ENCODE peak calls at places on chromosomes 5 and 9, in seven cellular contexts. M is fibroblast of lung, H is uterus, W is HepG2, J is mucosa of descending colon, T is tibial nerve, R is upper lobe of right lung. L is an unnamed sample. For H3K4me1, the result is how much of the 10 kb centered on the place peaks cover.

GRCh38 chr5:17305964-17306725 is 88.7 kb downstream of the BASP1 start:
- DNase-seq in H (peak), R (peak), T (peak), J (peak), M (peak), W (peak), L (no peak)

GRCh38 chr9:112971415-112971814 is 40.6 kb downstream of the ZNF883 start:
- DNase-seq in R (no peak), H (no peak), M (no peak), W (peak), T (no peak), J (peak), L (no peak)

GRCh38 chr9:84750152-84750865 is 80.8 kb downstream of the NTRK2 start:
- DNase-seq in T (no peak), R (no peak), J (no peak), H (no peak), W (no peak), M (no peak), L (no peak)

GRCh38 chr5:131635755-131636479 is 888 bp upstream of the RAPGEF6 start:
- DNase-seq in M (no peak), H (no peak), T (peak), R (no peak), W (no peak), J (peak), L (no peak)

GRCh38 chr9:13139641-13140171 is 139.8 kb downstream of the MPDZ start:
- DNase-seq in J (no peak), W (peak), M (peak), R (no peak), H (no peak), T (no peak), L (no peak)

GRCh38 chr5:149323235-149324205 is 21.8 kb upstream of the GRPEL2 start:
- DNase-seq in R (no peak), T (no peak), W (peak), H (no peak), J (no peak), M (peak), L (no peak)

GRCh38 chr9:133844876-133845658 is 106.9 kb upstream of the SARDH start:
- DNase-seq in R (peak), J (peak), H (peak), W (no peak), M (peak), T (peak), L (peak)

GRCh38 chr5:116573617-116574431 is 799 bp downstream of the SEMA6A start:
- DNase-seq in J (peak), R (peak), M (peak), W (no peak), H (no peak), T (no peak), L (peak)

GRCh38 chr9:120757268-120757900 is 35.8 kb downstream of the FBXW2 start:
- DNase-seq in T (no peak), J (no peak), W (no peak), M (no peak), R (no peak), H (no peak), L (no peak)

GRCh38 chr9:136847065-136847826 is 2.0 kb upstream of the PHPT1 start:
- DNase-seq in R (peak), T (peak), M (peak), J (peak), W (peak), H (no peak), L (peak)

GRCh38 chr9:127173063-127173462 is 50.6 kb upstream of the ANGPTL2 start:
- DNase-seq in R (no peak), H (no peak), T (no peak), M (no peak), J (no peak), W (no peak), L (peak)

GRCh38 chr5:2001300-2001699 is 118.6 kb upstream of the IRX4 start:
- DNase-seq in R (no peak), W (no peak), J (no peak), M (no peak), T (no peak), H (no peak), L (no peak)

GRCh38 chr9:124216474-124217176 is 41.1 kb upstream of the NEK6 start:
- DNase-seq in H (no peak), W (no peak), J (no peak), T (no peak), R (peak), M (no peak), L (peak)

GRCh38 chr5:91162534-91163381 is 220.4 kb downstream of the ARRDC3 start:
- DNase-seq in T (peak), H (peak), J (peak), W (peak), R (peak), M (peak), L (peak)

GRCh38 chr9:110148384-110148783 is 59.6 kb downstream of the C9orf152 start:
- DNase-seq in M (no peak), J (no peak), T (no peak), R (no peak), W (no peak), H (no peak), L (no peak)

GRCh38 chr9:16515207-16515606 is 355.3 kb downstream of the BNC2 start:
- DNase-seq in H (peak), J (no peak), R (no peak), M (no peak), T (no peak), W (no peak), L (no peak)

GRCh38 chr5:155651-156410 is 35.5 kb upstream of the LRRC14B start:
- DNase-seq in J (no peak), T (no peak), H (no peak), M (no peak), W (no peak), R (peak), L (no peak)

GRCh38 chr9:134488251-134488900 is 153.2 kb upstream of the COL5A1 start:
- DNase-seq in J (peak), W (no peak), H (no peak), T (no peak), R (peak), M (no peak), L (peak)

GRCh38 chr9:37511006-37511714 is 25.4 kb downstream of the POLR1E start:
- DNase-seq in W (peak), J (no peak), H (no peak), T (no peak), M (no peak), R (peak), L (no peak)

GRCh38 chr9:123678038-123678877 is 251.7 kb downstream of the DENND1A start:
- DNase-seq in W (peak), H (no peak), T (no peak), J (peak), R (no peak), M (no peak), L (no peak)

GRCh38 chr9:99426443-99426842 is 204.4 kb downstream of the SEC61B start:
- DNase-seq in R (no peak), W (no peak), J (no peak), H (no peak), T (no peak), M (no peak), L (no peak)

GRCh38 chr9:74331607-74332006 is 165.5 kb upstream of the RORB start:
- DNase-seq in J (no peak), H (no peak), T (no peak), W (no peak), R (no peak), M (no peak), L (no peak)

GRCh38 chr5:133324926-133325325 is 273.1 kb downstream of the HSPA4 start:
- DNase-seq in W (no peak), T (no peak), H (no peak), M (no peak), J (no peak), R (no peak), L (no peak)

GRCh38 chr5:33885679-33886078 is 6.1 kb downstream of the ADAMTS12 start:
- DNase-seq in H (no peak), M (no peak), W (no peak), R (no peak), J (no peak), T (no peak), L (no peak)

GRCh38 chr9:4530375-4530774 is 40.1 kb downstream of the SLC1A1 start:
- DNase-seq in H (no peak), R (no peak), T (no peak), M (no peak), J (no peak), W (no peak), L (no peak)

GRCh38 chr5:42840279-42840678 is 28.6 kb upstream of the SELENOP start:
- DNase-seq in R (peak), H (peak), W (peak), J (peak), T (peak), M (peak), L (peak)

GRCh38 chr9:124788542-124789217 is 11.7 kb downstream of the OLFML2A start:
- DNase-seq in H (no peak), M (no peak), T (no peak), R (peak), W (no peak), J (no peak), L (no peak)

GRCh38 chr9:126521089-126521488 is 92.6 kb upstream of the LMX1B start:
- DNase-seq in R (no peak), H (no peak), T (no peak), W (no peak), M (no peak), J (no peak), L (no peak)

GRCh38 chr5:43309657-43310056 is 3.6 kb downstream of the HMGCS1 start:
- DNase-seq in W (no peak), R (no peak), H (no peak), J (no peak), T (no peak), M (no peak), L (no peak)

GRCh38 chr5:3862906-3863305 is 267.3 kb downstream of the IRX1 start:
- DNase-seq in M (no peak), R (no peak), J (no peak), H (no peak), W (no peak), T (no peak), L (no peak)

GRCh38 chr9:120742951-120743416 is 28.7 kb upstream of the MEGF9 start:
- DNase-seq in M (peak), T (no peak), J (peak), R (no peak), H (no peak), W (peak), L (no peak)

GRCh38 chr9:108565651-108566378 is 290.0 kb downstream of the ACTL7B start:
- DNase-seq in J (peak), R (no peak), M (peak), W (peak), T (peak), H (peak), L (no peak)

GRCh38 chr5:32583582-32584232 is 1.6 kb upstream of the SUB1 start:
- DNase-seq in W (no peak), R (no peak), H (no peak), M (no peak), J (peak), T (no peak), L (no peak)

GRCh38 chr5:50751064-50751657 is 84.7 kb downstream of the PARP8 start:
- DNase-seq in H (no peak), W (peak), M (peak), J (peak), R (no peak), T (no peak), L (no peak)

GRCh38 chr9:17462869-17463464 is 115.9 kb upstream of the SH3GL2 start:
- DNase-seq in R (no peak), M (peak), T (peak), J (peak), H (peak), W (peak), L (no peak)

DNA sequence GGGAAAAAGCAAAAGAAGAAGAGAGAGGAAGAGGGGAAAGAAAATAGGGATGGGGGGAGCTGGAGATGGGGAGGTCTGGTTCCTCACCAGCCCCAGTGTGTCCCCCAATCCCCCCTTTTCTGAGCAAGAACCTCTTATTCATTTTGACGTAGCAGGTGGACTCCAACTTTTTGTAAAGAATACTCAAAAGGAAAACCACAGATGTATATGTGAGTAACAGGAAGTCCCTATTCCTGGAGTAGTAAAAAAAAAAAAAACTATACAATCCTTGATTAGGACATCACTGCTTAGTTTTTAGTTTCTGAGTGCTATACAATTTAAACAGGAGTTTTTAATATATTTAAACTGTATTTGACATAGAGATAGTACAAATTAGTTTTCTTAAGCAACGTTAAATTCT is 3.8 kb upstream of the CFAP95 start:
- DNase-seq in W (no peak), M (no peak), J (no peak), R (no peak), T (no peak), H (no peak), L (no peak)
- H3K4me1 ChIP-seq in W (under half), M (under half), J (under half), R (under half), T (under half), H (under half), L (under half)

GRCh38 chr5:159682623-159683022 is 233.7 kb upstream of the ADRA1B start:
- DNase-seq in J (no peak), M (no peak), T (no peak), H (no peak), R (no peak), W (no peak), L (no peak)
- TF ChIP-seq CTCF in J (no peak), M (no peak), T (no peak), H (no peak), R (no peak), W (no peak), L (peak)

DNA sequence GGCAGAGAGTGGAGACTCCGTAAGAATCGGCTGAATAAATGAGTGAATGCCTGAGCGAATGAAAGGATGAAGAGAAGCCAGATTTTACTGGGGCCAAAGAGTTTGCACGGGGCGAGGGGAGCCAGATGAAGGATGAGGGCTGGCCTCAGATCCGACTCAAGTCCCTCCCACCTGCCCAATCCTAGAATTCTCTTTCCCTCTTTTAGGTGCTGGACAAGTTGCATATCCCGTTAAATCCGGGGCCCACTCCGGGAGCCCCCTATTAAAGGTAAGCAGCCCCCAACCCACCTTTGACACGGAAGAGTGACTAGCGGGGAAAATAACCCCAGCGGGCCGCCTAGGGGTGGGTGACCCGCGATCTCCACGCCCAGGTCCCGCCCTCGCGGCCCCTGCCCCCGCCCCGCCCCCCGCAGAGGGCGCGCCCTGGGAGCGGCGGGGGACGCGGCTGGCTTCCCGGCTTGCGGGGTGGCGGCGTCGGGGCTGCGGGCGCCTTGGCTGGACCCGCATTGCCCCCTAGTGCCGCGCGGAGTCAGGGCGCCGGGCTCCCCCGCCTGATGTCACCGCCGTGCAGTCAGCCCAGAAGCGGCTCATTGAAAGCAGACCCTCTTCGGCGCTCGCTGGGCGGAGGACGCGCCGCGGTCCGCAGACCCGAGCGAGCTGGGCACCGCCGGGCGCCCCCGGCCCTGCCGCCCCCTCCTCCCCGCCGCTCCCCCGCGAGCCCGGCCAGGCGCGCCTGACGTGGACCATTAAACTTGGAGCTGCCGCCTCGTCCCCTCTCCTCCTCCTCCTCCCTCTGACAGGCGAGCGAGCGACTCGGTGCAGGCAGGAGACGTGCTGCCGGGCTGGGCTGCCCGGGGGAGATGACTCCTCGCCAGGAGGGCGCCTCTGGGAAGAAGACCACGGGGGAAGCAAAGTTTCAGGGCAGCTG is at the start of gene ADRA1B:
- DNase-seq in R (peak), H (peak), W (peak), T (peak), J (peak), M (peak), L (peak)
- H3K4me3 ChIP-seq in R (peak), H (peak), W (peak), T (peak), J (no peak), M (peak), L (peak)

DNA sequence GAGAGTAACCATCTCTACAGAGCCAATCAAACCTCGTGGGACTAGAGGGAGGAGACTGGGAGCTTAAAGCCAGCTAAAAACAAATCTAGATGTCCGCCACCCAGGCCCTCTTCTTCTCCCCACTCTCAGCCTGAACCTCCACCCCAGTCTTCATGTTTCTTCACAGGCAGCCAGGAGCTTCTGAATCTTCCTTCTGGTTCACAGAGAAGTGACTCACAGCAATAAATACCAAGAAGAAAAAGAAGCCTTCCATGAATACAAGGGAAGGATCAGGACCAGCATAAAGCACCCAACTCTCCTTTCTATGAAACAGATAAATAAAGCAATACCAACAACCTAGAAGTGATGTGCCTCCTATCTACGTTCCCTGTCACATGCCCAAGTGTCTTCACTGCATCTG is 103.3 kb upstream of the SLIT3 start:
- DNase-seq in R (no peak), H (no peak), W (no peak), M (no peak), J (no peak), T (no peak), L (no peak)
- H3K4me1 ChIP-seq in R (under half), H (under half), W (under half), M (under half), J (under half), T (under half), L (under half)

GRCh38 chr9:90953805-90954204 is 152.2 kb downstream of the SYK start:
- DNase-seq in H (no peak), M (no peak), W (no peak), R (no peak), J (no peak), T (no peak), L (no peak)
- TF ChIP-seq CTCF in H (no peak), M (no peak), W (no peak), R (no peak), J (no peak), T (no peak), L (no peak)

GRCh38 chr5:151063136-151063544 is 17.7 kb downstream of the TNIP1 start:
- DNase-seq in T (peak), W (peak), M (peak), J (no peak), H (peak), R (no peak), L (no peak)
- H3K4me3 ChIP-seq in T (no peak), W (no peak), M (peak), J (no peak), H (no peak), R (no peak), L (peak)

GRCh38 chr5:14181299-14181968 is 38.3 kb downstream of the TRIO start:
- DNase-seq in H (no peak), R (no peak), J (no peak), T (no peak), M (no peak), W (no peak), L (no peak)

GRCh38 chr5:14179446-14179845 is 36.3 kb downstream of the TRIO start:
- DNase-seq in H (no peak), J (no peak), R (no peak), W (no peak), T (no peak), M (no peak), L (no peak)

GRCh38 chr5:14182761-14183160 is 39.6 kb downstream of the TRIO start:
- DNase-seq in M (no peak), T (no peak), R (no peak), J (no peak), W (peak), H (no peak), L (no peak)

GRCh38 chr5:14178671-14179211 is 35.6 kb downstream of the TRIO start:
- DNase-seq in T (no peak), R (no peak), J (no peak), M (peak), W (no peak), H (no peak), L (no peak)

DNA sequence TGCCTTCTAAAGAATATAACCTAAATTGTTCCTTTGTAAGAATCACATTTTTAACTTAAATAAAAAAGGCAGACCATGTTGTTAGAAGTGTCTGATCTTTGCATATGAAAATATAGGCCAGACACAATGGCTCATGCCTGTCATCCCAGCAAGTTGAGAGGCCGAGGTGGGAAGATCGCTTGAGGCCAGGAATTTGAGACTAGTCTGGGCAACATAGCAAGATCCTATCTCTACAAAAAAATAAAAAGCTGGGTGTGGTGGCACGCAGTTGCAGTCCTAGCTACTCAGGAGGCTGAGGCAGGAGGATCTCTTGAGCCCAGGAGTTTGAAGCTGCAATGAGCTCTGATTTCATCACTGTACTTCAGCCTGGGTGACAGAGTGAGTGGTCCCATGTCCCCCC is 37.3 kb downstream of the TRIO start:
- DNase-seq in M (no peak), J (no peak), T (no peak), H (no peak), R (no peak), W (no peak), L (no peak)
- H3K4me1 ChIP-seq in M (under half), J (under half), T (half or more), H (under half), R (under half), W (half or more), L (half or more)

GRCh38 chr9:131635285-131635684 is 90.0 kb downstream of the PRRT1B start:
- DNase-seq in J (peak), M (peak), R (peak), H (peak), T (peak), W (peak), L (peak)
- TF ChIP-seq CTCF in J (no peak), M (peak), R (peak), H (no peak), T (no peak), W (peak), L (peak)

L was measured in left ventricle myocardium inferior.